ENCODE peak calls at places on chromosomes 6 and 20, in six cellular contexts. F is ovary, I is adrenal gland, V is esophagus squamous epithelium, J is lower leg skin, H is breast epithelium. E is an unnamed sample.

GRCh38 chr6:144007779-144008500 is at the start of gene PLAGL1:
- DNase-seq in I (peak), V (no peak), J (peak), H (no peak), F (peak), E (peak)

GRCh38 chr20:59421920-59422637 is 121.7 kb downstream of the EDN3 start:
- DNase-seq in F (no peak), I (no peak), H (no peak), J (no peak), V (no peak), E (no peak)

GRCh38 chr6:153090241-153090930 is 40.7 kb downstream of the RGS17 start:
- DNase-seq in J (no peak), F (no peak), I (no peak), H (no peak), V (no peak), E (no peak)

GRCh38 chr20:18431206-18431605 is 35.6 kb downstream of the DZANK1 start:
- DNase-seq in F (no peak), I (no peak), V (no peak), J (no peak), H (no peak), E (no peak)

GRCh38 chr6:135306740-135307420 is 125.8 kb downstream of the MYB start:
- DNase-seq in I (no peak), H (no peak), J (no peak), V (no peak), F (no peak), E (no peak)

GRCh38 chr20:9068896-9069663 is at the start of gene PLCB4:
- DNase-seq in H (no peak), J (no peak), V (no peak), I (no peak), F (no peak), E (no peak)

GRCh38 chr20:821083-822065 is 12.1 kb upstream of the FAM110A start:
- DNase-seq in J (no peak), H (no peak), V (no peak), F (no peak), I (no peak), E (no peak)

GRCh38 chr6:154891901-154892300 is 103.2 kb upstream of the TIAM2 start:
- DNase-seq in F (no peak), H (no peak), V (no peak), J (no peak), I (no peak), E (no peak)

GRCh38 chr6:72689107-72689954 is 67.5 kb downstream of the KCNQ5 start:
- DNase-seq in V (no peak), F (no peak), J (no peak), I (no peak), H (no peak), E (peak)

GRCh38 chr6:151497935-151498726 is 4.3 kb downstream of the CCDC170 start:
- DNase-seq in V (no peak), I (no peak), F (no peak), H (no peak), J (no peak), E (no peak)

GRCh38 chr6:9461161-9461560 is 953.7 kb downstream of the TFAP2A start:
- DNase-seq in I (no peak), F (no peak), V (no peak), H (no peak), J (no peak), E (no peak)

GRCh38 chr20:33659341-33660034 is 2.6 kb upstream of the C20orf144 start:
- DNase-seq in J (no peak), I (peak), F (no peak), V (no peak), H (no peak), E (no peak)

GRCh38 chr6:116011520-116011919 is 49.2 kb downstream of the FRK start:
- DNase-seq in F (no peak), J (no peak), V (no peak), H (peak), I (no peak), E (no peak)

GRCh38 chr6:19833947-19834346 is 3.2 kb upstream of the ID4 start:
- DNase-seq in I (no peak), H (no peak), F (no peak), V (no peak), J (no peak), E (no peak)

GRCh38 chr6:159170999-159171712 is 2.0 kb downstream of the FNDC1 start:
- DNase-seq in H (no peak), I (peak), V (no peak), F (no peak), J (no peak), E (no peak)

GRCh38 chr20:50429412-50429811 is 80.8 kb upstream of the PTPN1 start:
- DNase-seq in H (no peak), J (no peak), I (no peak), F (no peak), V (no peak), E (no peak)

GRCh38 chr6:126422912-126423311 is 83.0 kb downstream of the CENPW start:
- DNase-seq in H (no peak), V (no peak), J (no peak), F (no peak), I (no peak), E (no peak)

GRCh38 chr6:127547215-127547614 is 28.1 kb upstream of the MTCL3 start:
- DNase-seq in J (no peak), H (no peak), I (no peak), F (no peak), V (no peak), E (no peak)

GRCh38 chr20:63690898-63691710 is 5.3 kb upstream of the TNFRSF6B start:
- DNase-seq in J (no peak), F (no peak), V (no peak), H (no peak), I (no peak), E (peak)

GRCh38 chr6:6843057-6843627 is 254.6 kb downstream of the LY86 start:
- DNase-seq in J (no peak), H (no peak), I (no peak), F (no peak), V (no peak), E (no peak)

GRCh38 chr6:111723412-111723970 is 117.8 kb upstream of the TRAF3IP2 start:
- DNase-seq in H (no peak), J (no peak), I (no peak), V (no peak), F (no peak), E (no peak)

GRCh38 chr20:57053798-57054552 is 212.5 kb downstream of the BMP7 start:
- DNase-seq in I (no peak), V (no peak), J (no peak), H (no peak), F (no peak), E (no peak)

GRCh38 chr6:72422126-72422680 is 199.7 kb upstream of the KCNQ5 start:
- DNase-seq in I (no peak), J (no peak), H (no peak), F (no peak), V (no peak), E (no peak)

GRCh38 chr20:2093883-2094282 is 7.7 kb upstream of the STK35 start:
- DNase-seq in H (no peak), J (no peak), I (no peak), V (no peak), F (no peak), E (no peak)

GRCh38 chr6:25945175-25945574 is 14.7 kb upstream of the SLC17A2 start:
- DNase-seq in V (no peak), F (no peak), I (no peak), H (no peak), J (no peak), E (no peak)

GRCh38 chr6:169675011-169675410 is 26.8 kb downstream of the WDR27 start:
- DNase-seq in J (no peak), V (no peak), F (no peak), I (no peak), H (no peak), E (no peak)

GRCh38 chr20:6104493-6105188 is 18.2 kb downstream of the FERMT1 start:
- DNase-seq in J (no peak), H (no peak), I (peak), V (no peak), F (peak), E (no peak)

GRCh38 chr20:59163641-59164530 is at the start of gene ZNF831:
- DNase-seq in I (no peak), H (no peak), F (no peak), J (no peak), V (no peak), E (no peak)

GRCh38 chr6:44473393-44473792 is 85.9 kb downstream of the CDC5L start:
- DNase-seq in H (no peak), V (no peak), J (no peak), F (no peak), I (no peak), E (no peak)

DNA sequence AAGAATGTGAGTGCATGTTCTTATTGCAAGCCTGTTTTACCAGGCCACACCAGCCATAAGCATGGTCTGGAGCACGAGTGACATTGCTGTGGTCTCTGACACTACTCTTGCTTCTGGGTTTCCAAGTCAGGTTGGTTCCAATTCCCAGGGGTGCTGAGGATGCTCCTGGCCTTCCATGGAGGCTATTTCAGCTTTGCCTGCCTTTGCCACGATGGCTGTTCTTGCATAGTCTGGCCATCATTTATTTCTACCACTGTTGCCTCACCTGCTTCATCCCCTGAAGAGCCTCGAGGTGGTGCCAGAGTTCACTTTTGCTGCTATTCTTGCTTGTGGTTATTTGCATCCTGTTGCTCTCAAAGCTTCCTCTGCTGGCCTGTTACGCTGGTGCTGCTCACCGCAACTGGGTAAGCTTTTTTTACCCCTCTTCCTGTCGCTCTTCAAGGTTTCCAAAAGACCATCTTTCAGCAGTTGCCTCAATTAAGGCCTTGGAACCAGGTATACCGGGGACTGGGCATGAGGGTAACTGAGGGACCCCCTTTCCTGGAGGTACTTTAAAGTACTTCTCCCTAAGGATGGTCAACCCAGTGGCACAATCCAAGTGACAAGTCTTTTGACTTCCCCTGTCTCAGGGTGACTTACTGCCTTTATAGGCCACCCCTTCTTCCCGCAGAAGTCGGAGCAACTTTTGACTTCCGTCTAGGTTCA is 64.5 kb downstream of the AKAP7 start:
- DNase-seq in I (peak), V (no peak), H (no peak), F (no peak), J (no peak), E (peak)
- TF ChIP-seq POLR2A in I (no peak), V (no peak), H (no peak), F (no peak), J (no peak), E (no peak)

GRCh38 chr6:63576985-63577712 is 4.9 kb downstream of the LOC128125822 start:
- DNase-seq in H (no peak), F (no peak), V (no peak), I (no peak), J (no peak), E (no peak)
- TF ChIP-seq POLR2A in H (no peak), F (no peak), V (no peak), I (no peak), J (no peak), E (no peak)

DNA sequence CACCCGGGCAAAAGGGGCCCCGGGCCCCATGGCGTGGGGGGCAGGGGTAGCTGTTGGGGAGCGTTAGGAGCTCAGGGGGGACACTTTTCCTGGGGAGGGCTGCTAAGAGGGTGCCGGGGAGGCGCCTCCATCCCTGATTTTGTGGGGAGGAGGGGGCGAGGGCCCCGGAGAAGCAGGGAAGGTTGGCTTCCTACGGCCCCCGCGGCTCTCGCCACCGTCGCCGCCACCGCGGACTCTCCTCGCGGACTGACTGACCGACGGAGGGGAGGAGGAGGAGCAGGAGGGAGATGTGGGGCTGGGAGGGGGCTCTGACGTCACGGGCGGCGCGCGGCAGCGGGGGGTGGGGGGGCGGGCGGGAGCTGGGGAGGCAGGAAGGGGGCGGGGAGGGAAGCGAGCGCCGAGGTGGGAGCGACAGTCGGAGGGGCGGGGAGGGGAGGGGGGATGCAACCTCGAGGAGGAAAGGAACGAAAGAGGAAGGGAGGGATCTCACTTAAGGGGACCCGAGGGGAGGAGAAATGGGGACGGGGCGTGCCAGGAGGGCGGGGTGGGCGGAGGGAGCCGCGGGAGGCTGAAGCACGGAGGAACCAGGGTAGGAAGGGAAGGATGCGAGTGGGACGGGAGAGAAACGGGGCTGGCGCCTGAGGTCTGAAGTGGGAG is 5.1 kb downstream of the GABBR1 start:
- DNase-seq in V (no peak), H (peak), F (peak), I (peak), J (peak), E (peak)
- TF ChIP-seq POLR2A in V (no peak), H (peak), F (peak), I (peak), J (no peak), E (no peak)

GRCh38 chr20:32606790-32607189 is 21.7 kb upstream of the NOL4L start:
- DNase-seq in F (no peak), V (no peak), J (no peak), I (no peak), H (no peak), E (no peak)
- TF ChIP-seq POLR2A in F (no peak), V (no peak), J (no peak), I (no peak), H (no peak), E (no peak)